ENCODE peak calls at places on chromosomes 3 and 15, in six cellular contexts. One of them, this sample, is unnamed.

GRCh38 chr3:73255609-73256029 is 194.2 kb downstream of the EBLN2 start:
- DNase-seq in Right ventricle myocardium superior: no peak
- DNase-seq in astrocyte of the hippocampus: peak
- DNase-seq in 8988T: no peak
- DNase-seq in glomerular endothelial cell: no peak
- DNase-seq in neuronal stem cell: no peak
- DNase-seq in this sample: peak

GRCh38 chr15:61393949-61394348 is 164.8 kb upstream of the RORA start:
- DNase-seq in astrocyte of the hippocampus: peak
- DNase-seq in glomerular endothelial cell: no peak
- DNase-seq in 8988T: no peak
- DNase-seq in Right ventricle myocardium superior: no peak
- DNase-seq in neuronal stem cell: no peak
- DNase-seq in this sample: no peak

GRCh38 chr3:129473766-129474152 is 33.7 kb downstream of the IFT122 start:
- DNase-seq in neuronal stem cell: no peak
- DNase-seq in glomerular endothelial cell: no peak
- DNase-seq in astrocyte of the hippocampus: no peak
- DNase-seq in 8988T: no peak
- DNase-seq in Right ventricle myocardium superior: no peak
- DNase-seq in this sample: no peak

GRCh38 chr15:64749999-64750657 is 25.3 kb downstream of the RBPMS2 start:
- DNase-seq in 8988T: no peak
- DNase-seq in glomerular endothelial cell: no peak
- DNase-seq in neuronal stem cell: peak
- DNase-seq in Right ventricle myocardium superior: no peak
- DNase-seq in astrocyte of the hippocampus: no peak
- DNase-seq in this sample: no peak

GRCh38 chr3:175404026-175404425 is 544.9 kb downstream of the NAALADL2 start:
- DNase-seq in Right ventricle myocardium superior: no peak
- DNase-seq in 8988T: no peak
- DNase-seq in neuronal stem cell: no peak
- DNase-seq in glomerular endothelial cell: no peak
- DNase-seq in astrocyte of the hippocampus: no peak
- DNase-seq in this sample: no peak

GRCh38 chr3:133851266-133851906 is 44.3 kb downstream of the RAB6B start:
- DNase-seq in Right ventricle myocardium superior: no peak
- DNase-seq in astrocyte of the hippocampus: no peak
- DNase-seq in neuronal stem cell: no peak
- DNase-seq in 8988T: no peak
- DNase-seq in glomerular endothelial cell: no peak
- DNase-seq in this sample: no peak

GRCh38 chr3:13796683-13797460 is 83.0 kb downstream of the WNT7A start:
- DNase-seq in glomerular endothelial cell: no peak
- DNase-seq in neuronal stem cell: no peak
- DNase-seq in 8988T: no peak
- DNase-seq in astrocyte of the hippocampus: no peak
- DNase-seq in Right ventricle myocardium superior: no peak
- DNase-seq in this sample: no peak

GRCh38 chr3:148604270-148605085 is 93.2 kb upstream of the AGTR1 start:
- DNase-seq in 8988T: no peak
- DNase-seq in Right ventricle myocardium superior: peak
- DNase-seq in neuronal stem cell: no peak
- DNase-seq in glomerular endothelial cell: no peak
- DNase-seq in astrocyte of the hippocampus: no peak
- DNase-seq in this sample: no peak

GRCh38 chr3:43644443-43644842 is 22.6 kb upstream of the ANO10 start:
- DNase-seq in glomerular endothelial cell: no peak
- DNase-seq in Right ventricle myocardium superior: no peak
- DNase-seq in astrocyte of the hippocampus: no peak
- DNase-seq in neuronal stem cell: no peak
- DNase-seq in 8988T: no peak
- DNase-seq in this sample: no peak

GRCh38 chr3:194320744-194321243 is 30.3 kb downstream of the CPN2 start:
- DNase-seq in Right ventricle myocardium superior: no peak
- DNase-seq in glomerular endothelial cell: no peak
- DNase-seq in neuronal stem cell: no peak
- DNase-seq in 8988T: no peak
- DNase-seq in astrocyte of the hippocampus: no peak
- DNase-seq in this sample: no peak

GRCh38 chr3:112813723-112814171 is 32.9 kb downstream of the CD200R1L start:
- DNase-seq in Right ventricle myocardium superior: no peak
- DNase-seq in glomerular endothelial cell: no peak
- DNase-seq in 8988T: no peak
- DNase-seq in neuronal stem cell: no peak
- DNase-seq in astrocyte of the hippocampus: peak
- DNase-seq in this sample: no peak